ENCODE peak calls at places on chromosome 15, in seven cellular contexts. L is nephron progenitor cell; H is astrocyte; R is CD4-positive, alpha-beta T cell; A is cardiac fibroblast; P is breast epithelium; M is coronary artery. B is an unnamed sample.

GRCh38 chr15:48385431-48385830 is 54.2 kb downstream of the DUT start:
- DNase-seq in L (no peak), H (peak), R (no peak), A (peak), P (no peak), M (no peak), B (no peak)

GRCh38 chr15:65266469-65266868 is 20.2 kb downstream of the PARP16 start:
- DNase-seq in L (no peak), H (no peak), R (no peak), A (no peak), P (no peak), M (no peak), B (no peak)

GRCh38 chr15:85661859-85662258 is 132.9 kb downstream of the KLHL25 start:
- DNase-seq in L (no peak), H (no peak), R (no peak), A (no peak), P (no peak), M (no peak), B (no peak)

GRCh38 chr15:36221992-36222391 is 357.4 kb upstream of the CDIN1 start:
- DNase-seq in L (no peak), H (no peak), R (no peak), A (no peak), P (no peak), M (no peak), B (no peak)

GRCh38 chr15:65365229-65365628 is 12.6 kb downstream of the IGDCC3 start:
- DNase-seq in L (peak), H (no peak), R (no peak), A (no peak), P (no peak), M (no peak), B (peak)

GRCh38 chr15:85810075-85810474 is 15.3 kb upstream of the KLHL25 start:
- DNase-seq in L (no peak), H (no peak), R (no peak), A (peak), P (no peak), M (no peak), B (no peak)

GRCh38 chr15:66394472-66394871 is 7.8 kb downstream of the MAP2K1 start:
- DNase-seq in L (no peak), H (no peak), R (no peak), A (no peak), P (no peak), M (no peak), B (no peak)

GRCh38 chr15:67914537-67915373 is 74.9 kb upstream of the RNU6-1 start:
- DNase-seq in L (peak), H (peak), R (no peak), A (no peak), P (no peak), M (peak), B (peak)

GRCh38 chr15:69390575-69390974 is 23.6 kb upstream of the KIF23 start:
- DNase-seq in L (no peak), H (peak), R (no peak), A (peak), P (no peak), M (no peak), B (no peak)

GRCh38 chr15:52680041-52680391 is 828 bp upstream of the ATOSA start:
- DNase-seq in L (no peak), H (peak), R (no peak), A (peak), P (no peak), M (no peak), B (no peak)

GRCh38 chr15:95662638-95663037 is 667.9 kb upstream of the NR2F2 start:
- DNase-seq in L (no peak), H (no peak), R (no peak), A (no peak), P (no peak), M (no peak), B (no peak)

GRCh38 chr15:99604865-99605264 is 39.1 kb downstream of the MEF2A start:
- DNase-seq in L (peak), H (no peak), R (no peak), A (peak), P (no peak), M (no peak), B (no peak)

GRCh38 chr15:45573961-45574629 is 13.1 kb upstream of the BLOC1S6 start:
- DNase-seq in L (peak), H (no peak), R (no peak), A (peak), P (no peak), M (no peak), B (peak)
- TF ChIP-seq CTCF in L (peak), H (peak), R (peak), A (peak), P (no peak), M (no peak), B (peak)

DNA sequence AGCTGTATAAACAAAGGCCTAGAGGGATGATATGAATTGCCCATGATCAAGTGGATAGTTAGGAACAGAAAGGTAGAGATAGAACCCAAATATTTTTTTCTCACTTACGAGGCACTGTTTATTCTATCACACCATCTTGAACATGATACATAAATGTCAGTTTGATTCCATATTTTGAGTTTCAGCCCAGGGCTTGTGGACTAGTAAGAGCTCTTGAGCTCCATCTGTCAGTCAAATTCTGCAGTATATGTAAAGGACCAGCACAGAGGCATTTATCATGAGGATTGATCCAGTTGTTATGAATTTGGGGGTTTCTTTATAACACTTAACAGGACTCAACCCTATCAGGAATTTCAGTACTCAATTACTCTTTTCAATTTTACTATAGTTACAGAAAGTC is 4.8 kb downstream of the SLC27A2 start:
- DNase-seq in L (no peak), H (no peak), R (no peak), A (no peak), P (no peak), M (no peak), B (no peak)
- TF ChIP-seq CTCF in L (no peak), H (no peak), R (no peak), A (no peak), P (no peak), M (no peak), B (no peak)

GRCh38 chr15:44130778-44131177 is 64.3 kb downstream of the FRMD5 start:
- DNase-seq in L (no peak), H (no peak), R (no peak), A (peak), P (no peak), M (no peak), B (no peak)
- TF ChIP-seq CTCF in L (no peak), H (no peak), R (no peak), A (peak), P (no peak), M (no peak), B (no peak)

DNA sequence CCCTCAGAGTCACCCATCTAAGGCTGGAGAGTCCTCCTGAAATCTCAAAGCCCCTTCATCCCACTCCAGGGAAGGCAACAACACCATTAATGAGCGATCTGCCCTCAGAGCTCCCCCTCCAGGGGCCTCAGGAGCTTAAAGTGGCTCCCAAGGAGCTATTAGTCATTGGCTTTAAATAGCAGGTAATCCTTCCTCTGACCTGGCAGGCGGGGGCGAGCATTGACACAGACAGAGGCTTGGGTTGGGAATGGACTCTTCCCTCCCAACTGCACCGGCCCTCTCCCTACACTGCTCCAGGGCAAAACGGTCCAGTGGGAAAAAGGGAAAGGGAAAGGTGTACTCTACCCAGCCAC is 1.4 kb downstream of the MFGE8 start:
- DNase-seq in L (no peak), H (peak), R (no peak), A (peak), P (no peak), M (no peak), B (no peak)
- TF ChIP-seq CTCF in L (no peak), H (peak), R (no peak), A (no peak), P (no peak), M (no peak), B (peak)

DNA sequence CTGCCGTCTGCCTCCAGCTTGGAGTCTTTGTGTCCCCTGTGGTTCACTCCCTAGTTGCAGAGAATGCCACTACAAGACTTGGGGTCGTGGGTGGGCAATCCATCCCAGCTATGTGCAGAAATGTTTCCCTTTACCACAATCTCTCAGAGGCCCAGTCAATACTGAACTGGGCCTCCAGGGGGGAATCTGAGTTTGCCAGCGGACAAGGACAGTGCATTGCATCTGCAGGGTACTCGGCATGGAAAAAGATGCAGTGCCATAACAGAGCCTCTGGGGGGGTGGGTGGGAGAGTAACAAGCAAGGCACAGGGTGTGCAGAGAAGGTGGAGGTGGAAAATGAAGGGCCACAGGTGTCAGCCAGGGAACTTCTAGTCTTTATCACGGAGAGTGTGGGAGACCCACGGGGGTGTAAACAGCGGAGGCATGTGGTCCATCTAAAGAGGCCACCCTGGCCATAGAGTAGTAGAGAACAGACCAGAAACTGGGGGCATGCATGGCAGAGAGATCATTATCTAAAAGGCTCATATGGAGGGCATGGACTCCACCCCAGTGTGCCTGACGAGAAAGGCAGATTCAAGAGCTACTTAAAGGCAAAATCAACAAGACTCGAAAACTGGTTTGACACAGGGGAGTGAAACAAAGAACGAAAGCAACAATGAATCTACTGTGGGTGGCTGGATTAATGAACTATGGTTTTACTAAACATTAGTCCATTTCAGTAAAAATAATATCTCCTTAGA is 182.4 kb downstream of the ANXA2 start:
- DNase-seq in L (no peak), H (no peak), R (no peak), A (no peak), P (no peak), M (no peak), B (no peak)
- TF ChIP-seq CTCF in L (no peak), H (no peak), R (no peak), A (no peak), P (no peak), M (no peak), B (peak)